ENCODE peak calls at places on chromosome 1, in five cellular contexts. D, Z, L, U and K are unnamed samples.

GRCh38 chr1:53330819-53331218 is 2.9 kb upstream of the LRP8 start:
- DNase-seq in L (no peak), D (no peak), Z (peak; percentile 40), U (no peak), K (no peak)

GRCh38 chr1:195450794-195451193 is 1157.4 kb downstream of the KCNT2 start:
- DNase-seq in L (no peak), Z (no peak), U (no peak), D (no peak), K (no peak)

GRCh38 chr1:18948913-18949688 is 7.4 kb downstream of the IFFO2 start:
- DNase-seq in D (no peak), Z (no peak), U (peak; percentile 66), L (peak; percentile 71), K (peak; percentile 53)

GRCh38 chr1:44355582-44356305 is 687 bp upstream of the ERI3 start:
- DNase-seq in L (no peak), U (no peak), Z (no peak), D (no peak), K (no peak)

GRCh38 chr1:243733670-243734310 is 116.3 kb downstream of the AKT3 start:
- DNase-seq in D (no peak), Z (no peak), U (no peak), L (no peak), K (no peak)

GRCh38 chr1:37034301-37035013 is at the start of gene GRIK3:
- DNase-seq in U (no peak), D (no peak), L (no peak), Z (no peak), K (no peak)

GRCh38 chr1:41242645-41243171 is 602 bp upstream of the SCMH1 start:
- DNase-seq in Z (no peak), U (no peak), D (no peak), L (no peak), K (no peak)

GRCh38 chr1:222995230-222995580 is 147.8 kb downstream of the TLR5 start:
- DNase-seq in U (no peak), D (no peak), L (no peak), Z (no peak), K (peak; percentile 29)

GRCh38 chr1:5165747-5166146 is 511.3 kb downstream of the AJAP1 start:
- DNase-seq in L (no peak), U (no peak), D (no peak), Z (no peak), K (no peak)

GRCh38 chr1:232585486-232585885 is 44.4 kb downstream of the SIPA1L2 start:
- DNase-seq in U (no peak), Z (no peak), L (no peak), D (no peak), K (no peak)

GRCh38 chr1:59139396-59139795 is 157.5 kb upstream of the FGGY start:
- DNase-seq in D (no peak), L (no peak), U (no peak), Z (no peak), K (peak; percentile 38)

GRCh38 chr1:114585221-114585620 is 3.8 kb upstream of the BCAS2 start:
- DNase-seq in Z (no peak), U (peak; percentile 6), D (no peak), L (peak; percentile 20), K (no peak)

GRCh38 chr1:205595861-205596260 is 36.0 kb downstream of the ELK4 start:
- DNase-seq in Z (no peak), U (no peak), L (no peak), D (no peak), K (peak; percentile 70)

GRCh38 chr1:43711049-43711448 is 3.7 kb downstream of the ST3GAL3 start:
- DNase-seq in L (peak; percentile 96), U (peak; percentile 88), Z (no peak), D (no peak), K (peak; percentile 91)

GRCh38 chr1:53656062-53656915 is 82.7 kb downstream of the GLIS1 start:
- DNase-seq in Z (peak; percentile 44), D (no peak), U (peak; percentile 62), L (peak; percentile 85), K (peak; percentile 17)

GRCh38 chr1:16144325-16145029 is 11.4 kb downstream of the EPHA2 start:
- DNase-seq in L (no peak), Z (no peak), U (no peak), D (no peak), K (no peak)

GRCh38 chr1:16146888-16147614 is 8.8 kb downstream of the EPHA2 start:
- DNase-seq in D (no peak), U (no peak), L (peak; percentile 65), Z (no peak), K (no peak)

GRCh38 chr1:16145030-16145987 is 10.6 kb downstream of the EPHA2 start:
- DNase-seq in Z (peak; percentile 90), L (peak; percentile 92), D (no peak), U (peak; percentile 93), K (peak; percentile 91)

GRCh38 chr1:16147615-16147926 is 8.3 kb downstream of the EPHA2 start:
- DNase-seq in Z (no peak), L (no peak), U (no peak), D (no peak), K (no peak)

GRCh38 chr1:16145988-16146887 is 9.6 kb downstream of the EPHA2 start:
- DNase-seq in D (no peak), L (peak; percentile 92), Z (peak; percentile 88), U (peak; percentile 95), K (peak; percentile 72)
- H3K4me3 ChIP-seq in D (no peak overlapping the region), L (peak overlapping the region; percentile 13), Z (peak overlapping the region; percentile 36), U (peak overlapping the region; percentile 37), K (peak overlapping the region; percentile 35)

DNA sequence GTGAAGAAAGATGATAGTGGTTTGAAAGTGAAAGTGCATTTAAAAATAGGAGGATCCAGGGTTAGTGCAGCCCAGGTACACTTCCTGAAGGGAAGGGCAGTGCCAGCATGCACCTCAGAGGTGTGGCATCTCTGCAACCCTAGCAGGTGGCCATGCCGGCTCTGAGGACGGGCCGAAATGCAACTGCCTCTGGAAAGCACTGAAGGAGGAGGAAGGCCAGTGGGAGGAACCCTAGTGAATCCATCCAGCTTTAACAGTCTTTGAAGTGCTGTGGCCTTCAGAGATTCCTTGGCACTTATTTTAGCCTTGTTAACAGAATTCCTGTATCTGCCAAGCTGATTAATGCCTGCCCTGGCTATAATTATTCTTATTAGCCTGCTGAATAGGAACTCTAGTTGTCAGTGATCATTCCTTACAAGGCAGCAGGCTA is 5.5 kb downstream of the PTGFRN start:
- DNase-seq in D (no peak), Z (no peak), U (no peak), L (no peak), K (peak; percentile 37)
- H3K4me3 ChIP-seq in D (no peak overlapping the region), Z (peak overlapping the region; percentile 20), U (no peak overlapping the region), L (no peak overlapping the region), K (no peak overlapping the region)

DNA sequence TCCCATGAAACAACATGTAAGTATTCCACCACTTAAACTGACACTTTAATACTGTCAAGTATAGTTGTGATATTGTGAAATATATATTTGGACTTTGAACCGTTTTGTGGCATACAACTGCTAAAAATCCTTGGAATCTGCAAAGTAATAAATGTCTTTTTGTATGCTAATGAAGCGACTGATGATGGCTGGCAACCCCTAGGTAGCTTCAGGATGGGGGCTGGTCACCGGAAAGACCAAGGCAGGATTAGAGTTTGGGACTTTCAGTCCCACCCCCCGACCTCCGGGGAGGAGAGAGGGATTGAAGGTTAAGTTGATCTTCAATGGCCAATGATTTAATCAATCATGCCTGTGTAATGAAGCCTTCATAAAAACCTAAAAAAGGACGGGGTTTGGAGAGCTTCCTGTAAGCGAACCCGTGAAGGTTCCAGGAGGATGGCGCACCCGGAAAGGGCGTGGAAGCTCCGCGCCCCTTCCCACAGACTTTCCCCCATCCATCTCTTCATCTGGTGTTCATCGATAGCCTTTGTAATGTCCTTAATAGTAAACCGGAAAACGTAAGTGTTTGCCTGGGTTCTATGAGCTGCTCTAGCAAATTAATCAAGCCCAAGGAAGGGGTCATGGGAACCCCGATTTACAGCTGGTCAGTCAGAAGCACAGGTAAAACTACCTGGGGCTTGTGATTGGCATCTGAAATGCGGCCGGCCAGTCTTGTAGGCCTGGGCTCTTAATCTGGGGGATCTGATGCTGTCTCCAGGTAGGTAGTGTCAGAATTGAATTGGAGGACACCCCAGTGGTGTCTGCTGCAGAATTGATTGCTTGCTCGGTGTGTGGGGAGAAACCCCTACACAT is 1.8 kb upstream of the ZNF281 start:
- DNase-seq in U (no peak), Z (no peak), D (peak; percentile 87), L (no peak), K (no peak)
- H3K4me3 ChIP-seq in U (no peak overlapping the region), Z (no peak overlapping the region), D (peak overlapping the region; percentile 92), L (no peak overlapping the region), K (no peak overlapping the region)

GRCh38 chr1:39571178-39571483 is 5.5 kb downstream of the PABPC4 start:
- DNase-seq in Z (no peak), L (no peak), D (no peak), U (no peak), K (no peak)

GRCh38 chr1:39573736-39574624 is 2.6 kb downstream of the PABPC4 start:
- DNase-seq in Z (no peak), D (no peak), L (peak; percentile 67), U (peak; percentile 52), K (peak; percentile 7)

GRCh38 chr1:39573097-39573465 is 3.5 kb downstream of the PABPC4 start:
- DNase-seq in Z (no peak), D (no peak), L (no peak), U (no peak), K (no peak)

GRCh38 chr1:39570477-39571177 is 6.0 kb downstream of the PABPC4 start:
- DNase-seq in L (no peak), D (no peak), Z (no peak), U (no peak), K (no peak)

GRCh38 chr1:39572379-39573096 is 4.1 kb downstream of the PABPC4 start:
- DNase-seq in U (no peak), D (no peak), L (no peak), Z (no peak), K (no peak)
- H3K4me3 ChIP-seq in U (no peak overlapping the region), D (no peak overlapping the region), L (no peak overlapping the region), Z (no peak overlapping the region), K (no peak overlapping the region)

GRCh38 chr1:153848805-153849204 is 73.6 kb downstream of the SLC27A3 start:
- DNase-seq in Z (no peak), U (no peak), L (no peak), D (no peak), K (no peak)
- H3K4me3 ChIP-seq in Z (no peak overlapping the region), U (no peak overlapping the region), L (no peak overlapping the region), D (no peak overlapping the region), K (no peak overlapping the region)

GRCh38 chr1:20685099-20685662 is 24.0 kb upstream of the DDOST start:
- DNase-seq in D (no peak), U (no peak), L (no peak), Z (no peak), K (no peak)
- H3K4me3 ChIP-seq in D (no peak overlapping the region), U (no peak overlapping the region), L (no peak overlapping the region), Z (peak overlapping the region; percentile 35), K (no peak overlapping the region)

DNA sequence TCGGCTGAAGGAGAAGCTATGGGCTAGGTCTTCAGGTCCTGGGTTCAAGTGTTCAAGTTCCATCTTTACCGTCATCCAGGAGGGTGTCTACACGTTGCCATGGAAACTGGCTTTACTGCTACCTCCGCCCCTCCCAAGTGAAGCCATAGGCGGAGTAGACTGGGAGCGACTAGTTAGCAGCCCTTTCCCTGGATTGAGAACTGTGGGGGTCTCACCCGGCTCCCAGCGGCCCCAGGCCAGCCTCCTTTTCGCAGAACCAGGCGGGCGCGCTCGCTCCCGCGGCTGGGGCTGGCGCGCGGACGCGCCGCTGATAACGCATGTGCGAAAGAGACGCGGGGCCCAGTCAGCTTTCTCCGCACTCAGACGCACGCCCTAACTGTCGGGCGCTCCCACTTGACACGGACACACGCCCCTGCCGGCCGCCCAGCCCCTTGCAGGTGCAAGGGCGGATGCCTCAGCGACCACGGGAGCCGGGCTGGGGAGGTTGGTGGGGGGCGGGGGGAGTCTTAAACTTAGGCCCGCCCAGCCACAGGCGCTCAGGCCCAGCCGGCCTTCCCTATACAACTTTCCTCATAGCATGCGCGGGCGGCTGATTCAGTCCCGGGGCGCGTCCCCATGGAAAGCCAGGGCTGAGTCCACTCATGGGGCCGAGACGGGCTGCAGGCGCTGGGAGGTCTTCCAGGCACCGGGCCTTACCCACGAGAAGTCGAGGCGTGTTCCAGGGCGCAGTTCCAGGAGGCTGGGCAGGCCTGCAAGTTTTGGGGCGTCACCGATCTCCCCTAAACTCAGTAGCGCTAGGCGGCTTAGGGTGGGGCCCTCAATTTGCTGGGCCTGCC is 7.4 kb downstream of the EFNA4 start:
- DNase-seq in U (peak; percentile 53), D (no peak), L (peak; percentile 64), Z (peak; percentile 88), K (no peak)
- H3K4me3 ChIP-seq in U (peak overlapping the region; percentile 52), D (peak overlapping the region; percentile 32), L (peak overlapping the region; percentile 34), Z (peak overlapping the region; percentile 48), K (no peak overlapping the region)